ENCODE peak calls at places on chromosome 18, in four cellular contexts. R, A, B and L are unnamed samples.

GRCh38 chr18:33210575-33211189 is 229.8 kb downstream of the CCDC178 start:
- DNase-seq in R (no peak), A (peak; percentile 3), B (no peak), L (no peak)

GRCh38 chr18:48800877-48801727 is 149.7 kb downstream of the SMAD7 start:
- DNase-seq in R (peak; percentile 40), A (no peak), B (no peak), L (peak; percentile 28)

GRCh38 chr18:33440011-33440383 is 524 bp downstream of the CCDC178 start:
- DNase-seq in R (peak; percentile 66), A (no peak), B (peak; percentile 3), L (peak; percentile 67)

GRCh38 chr18:77249583-77250500 is at the start of gene GALR1:
- DNase-seq in R (no peak), A (no peak), B (no peak), L (no peak)

GRCh38 chr18:13726972-13727331 is 479 bp downstream of the RNMT start:
- DNase-seq in R (peak; percentile 85), A (peak; percentile 43), B (peak; percentile 5), L (no peak)

GRCh38 chr18:48831113-48831759 is 119.5 kb downstream of the SMAD7 start:
- DNase-seq in R (peak; percentile 37), A (no peak), B (no peak), L (no peak)

GRCh38 chr18:48090702-48091101 is 160.2 kb upstream of the SMAD2 start:
- DNase-seq in R (no peak), A (no peak), B (no peak), L (no peak)

GRCh38 chr18:55515946-55516710 is 71.9 kb downstream of the TCF4 start:
- DNase-seq in R (no peak), A (no peak), B (no peak), L (no peak)

GRCh38 chr18:56389190-56389589 is 249.2 kb downstream of the TXNL1 start:
- DNase-seq in R (no peak), A (no peak), B (no peak), L (no peak)

GRCh38 chr18:60372598-60372997 is at the start of gene MC4R:
- DNase-seq in R (no peak), A (no peak), B (peak; percentile 12), L (peak; percentile 46)

GRCh38 chr18:56329536-56329935 is 308.9 kb downstream of the TXNL1 start:
- DNase-seq in R (no peak), A (no peak), B (no peak), L (no peak)

GRCh38 chr18:49044898-49045297 is 94.1 kb upstream of the SMAD7 start:
- DNase-seq in R (no peak), A (no peak), B (no peak), L (no peak)

GRCh38 chr18:59005266-59005665 is 134.4 kb upstream of the SEC11C start:
- DNase-seq in R (no peak), A (no peak), B (peak; percentile 39), L (no peak)

GRCh38 chr18:67596003-67596402 is 79.5 kb upstream of the DSEL start:
- DNase-seq in R (no peak), A (no peak), B (no peak), L (no peak)

GRCh38 chr18:69282371-69282770 is 118.3 kb upstream of the DOK6 start:
- DNase-seq in R (no peak), A (no peak), B (no peak), L (no peak)

GRCh38 chr18:46711444-46711863 is 45.4 kb downstream of the ST8SIA5 start:
- DNase-seq in R (no peak), A (no peak), B (no peak), L (no peak)

GRCh38 chr18:11518788-11519685 is 90.4 kb upstream of the SLC35G4 start:
- DNase-seq in R (no peak), A (peak; percentile 64), B (peak; percentile 50), L (no peak)

GRCh38 chr18:46894124-46894523 is 23.2 kb downstream of the PIAS2 start:
- DNase-seq in R (no peak), A (no peak), B (no peak), L (no peak)

GRCh38 chr18:24427484-24427883 is 1.0 kb downstream of the IMPACT start:
- DNase-seq in R (no peak), A (no peak), B (no peak), L (no peak)

GRCh38 chr18:45448871-45449270 is 166.4 kb upstream of the SLC14A2 start:
- DNase-seq in R (no peak), A (no peak), B (no peak), L (no peak)

GRCh38 chr18:68275616-68276015 is 439.3 kb downstream of the TMX3 start:
- DNase-seq in R (no peak), A (no peak), B (no peak), L (no peak)

GRCh38 chr18:56139792-56140254 is 498.6 kb downstream of the TXNL1 start:
- DNase-seq in R (no peak), A (no peak), B (no peak), L (peak; percentile 42)

GRCh38 chr18:69636529-69637301 is 236.0 kb downstream of the DOK6 start:
- DNase-seq in R (no peak), A (peak; percentile 6), B (no peak), L (no peak)

GRCh38 chr18:69109686-69110085 is 291.0 kb upstream of the DOK6 start:
- DNase-seq in R (no peak), A (no peak), B (no peak), L (no peak)

GRCh38 chr18:6956999-6957398 is 160.6 kb downstream of the LAMA1 start:
- DNase-seq in R (no peak), A (no peak), B (no peak), L (no peak)

GRCh38 chr18:49055787-49056186 is 105.0 kb upstream of the SMAD7 start:
- DNase-seq in R (peak; percentile 93), A (no peak), B (no peak), L (no peak)

GRCh38 chr18:23183356-23184150 is 48.3 kb downstream of the CABLES1 start:
- DNase-seq in R (no peak), A (no peak), B (no peak), L (no peak)

GRCh38 chr18:7830468-7830867 is 263.4 kb downstream of the PTPRM start:
- DNase-seq in R (no peak), A (no peak), B (no peak), L (no peak)

GRCh38 chr18:29285471-29285870 is 1108.5 kb upstream of the CDH2 start:
- DNase-seq in R (no peak), A (no peak), B (no peak), L (no peak)

GRCh38 chr18:47893047-47893446 is 37.4 kb downstream of the SMAD2 start:
- DNase-seq in R (no peak), A (no peak), B (no peak), L (no peak)

GRCh38 chr18:39455300-39455699 is 1889.7 kb upstream of the CELF4 start:
- DNase-seq in R (no peak), A (peak; percentile 21), B (no peak), L (no peak)

GRCh38 chr18:73688851-73689659 is 458.6 kb downstream of the FBXO15 start:
- DNase-seq in R (no peak), A (no peak), B (no peak), L (no peak)

GRCh38 chr18:5064846-5065245 is 132.2 kb downstream of the AKAIN1 start:
- DNase-seq in R (no peak), A (no peak), B (no peak), L (no peak)

GRCh38 chr18:51346404-51346803 is 148.9 kb upstream of the MEX3C start:
- DNase-seq in R (no peak), A (no peak), B (no peak), L (no peak)

GRCh38 chr18:28837100-28837499 is 660.2 kb upstream of the CDH2 start:
- DNase-seq in R (no peak), A (no peak), B (no peak), L (no peak)

DNA sequence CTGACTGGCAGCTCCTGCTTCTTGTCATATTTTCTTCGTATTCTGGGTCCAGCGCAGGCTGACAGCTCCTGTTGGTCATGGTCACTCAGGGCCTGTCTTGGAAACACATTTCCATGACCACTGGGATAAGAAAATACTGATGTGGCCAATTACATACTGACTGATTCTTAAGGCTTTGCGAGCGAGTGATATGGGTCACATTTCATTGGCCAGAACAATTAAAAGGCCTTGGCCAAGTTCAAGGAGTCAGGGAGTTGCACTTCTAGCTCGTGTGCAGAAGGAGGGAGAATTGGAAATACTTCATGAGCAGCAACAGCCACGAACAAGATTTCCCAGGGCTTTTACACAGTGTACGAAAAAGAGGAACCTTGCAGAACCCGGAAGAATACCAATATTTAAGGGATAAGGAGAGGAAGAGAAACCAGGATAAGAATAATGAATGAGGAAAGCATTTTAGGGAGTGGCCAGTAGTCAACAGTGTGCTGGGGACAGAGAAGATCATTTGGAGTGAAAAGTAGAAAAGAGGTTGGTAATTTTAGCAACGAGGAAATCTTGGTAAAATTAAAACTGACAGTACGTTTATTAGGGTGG is 149.5 kb downstream of the ATP9B start:
- DNase-seq in R (no peak), A (no peak), B (no peak), L (no peak)
- H3K4me3 ChIP-seq in R (no peak overlapping the region), A (no peak overlapping the region), B (no peak overlapping the region), L (no peak overlapping the region)

GRCh38 chr18:43876286-43877082 is 599.2 kb upstream of the SYT4 start:
- DNase-seq in R (no peak), A (no peak), B (no peak), L (no peak)
- TF ChIP-seq EP300 in R (no peak), A (no peak), B (no peak), L (no peak)

GRCh38 chr18:3498705-3499451 is 48.9 kb downstream of the TGIF1 start:
- DNase-seq in R (no peak), A (no peak), B (peak; percentile 18), L (peak; percentile 41)

GRCh38 chr18:3500016-3500415 is 50.0 kb downstream of the TGIF1 start:
- DNase-seq in R (no peak), A (peak; percentile 8), B (no peak), L (no peak)

GRCh38 chr18:3502650-3503049 is 52.7 kb downstream of the TGIF1 start:
- DNase-seq in R (no peak), A (no peak), B (no peak), L (no peak)

GRCh38 chr18:3495691-3496090 is 45.7 kb downstream of the TGIF1 start:
- DNase-seq in R (no peak), A (no peak), B (no peak), L (no peak)

DNA sequence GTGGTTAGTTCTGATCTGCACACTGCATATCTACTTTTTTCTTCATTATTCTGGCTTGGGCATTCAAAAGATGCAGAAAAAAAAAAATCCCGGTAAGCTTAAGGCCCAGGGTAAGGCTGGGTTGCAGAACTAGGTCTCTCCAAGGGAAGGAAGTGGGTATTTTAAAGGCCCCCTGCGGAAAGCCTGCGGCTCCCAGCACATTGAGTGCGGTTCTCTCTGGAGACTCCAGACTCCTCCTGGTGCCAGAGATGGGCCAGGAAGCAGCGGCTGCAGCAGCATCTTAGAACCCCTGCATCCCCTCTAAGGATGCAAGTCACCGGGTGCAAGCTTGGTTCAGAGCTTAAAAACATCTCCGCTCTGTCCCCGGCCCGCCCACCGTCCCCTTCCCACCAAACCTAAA is 49.5 kb downstream of the TGIF1 start:
- DNase-seq in R (no peak), A (no peak), B (peak; percentile 15), L (no peak)
- H3K4me3 ChIP-seq in R (peak overlapping the region; percentile 22), A (no peak overlapping the region), B (peak overlapping the region; percentile 48), L (peak overlapping the region; percentile 38)

GRCh38 chr18:9845256-9845655 is 40.5 kb upstream of the TXNDC2 start:
- DNase-seq in R (no peak), A (no peak), B (no peak), L (no peak)
- TF ChIP-seq EP300 in R (no peak), A (no peak), B (no peak), L (no peak)